ENCODE peak calls at places on chromosomes 11 and 22, in five cellular contexts. A, K, S, I and F are unnamed samples.

GRCh38 chr22:31343235-31344191 is 2.6 kb downstream of the PATZ1 start:
- DNase-seq in A (no peak), K (no peak), S (no peak), I (no peak), F (peak)

GRCh38 chr11:10298342-10298741 is 4.3 kb upstream of the SBF2 start:
- DNase-seq in A (no peak), K (no peak), S (peak), I (peak), F (no peak)

GRCh38 chr11:48107188-48107704 is 109.4 kb upstream of the OR4B1 start:
- DNase-seq in A (no peak), K (no peak), S (no peak), I (no peak), F (no peak)

GRCh38 chr22:20550851-20551744 is 43.7 kb downstream of the MED15 start:
- DNase-seq in A (no peak), K (peak), S (peak), I (peak), F (no peak)

GRCh38 chr22:46350646-46351045 is 15.1 kb downstream of the TRMU start:
- DNase-seq in A (no peak), K (no peak), S (no peak), I (no peak), F (no peak)

GRCh38 chr22:33561149-33561807 is 359.0 kb downstream of the LARGE1 start:
- DNase-seq in A (no peak), K (no peak), S (no peak), I (no peak), F (no peak)

GRCh38 chr11:36817336-36817965 is 219.4 kb upstream of the RAG2 start:
- DNase-seq in A (no peak), K (no peak), S (no peak), I (no peak), F (no peak)

GRCh38 chr22:29831186-29831921 is 6.7 kb downstream of the ASCC2 start:
- DNase-seq in A (no peak), K (no peak), S (no peak), I (no peak), F (no peak)

GRCh38 chr22:46471901-46472721 is 65.3 kb downstream of the CELSR1 start:
- DNase-seq in A (no peak), K (no peak), S (no peak), I (no peak), F (no peak)

GRCh38 chr22:42645341-42645937 is 3.8 kb downstream of the CYB5R3 start:
- DNase-seq in A (no peak), K (no peak), S (no peak), I (no peak), F (no peak)

GRCh38 chr11:60005360-60005759 is 11.6 kb upstream of the OOSP4B start:
- DNase-seq in A (no peak), K (no peak), S (no peak), I (no peak), F (no peak)

GRCh38 chr11:126113515-126113957 is 50.9 kb upstream of the CDON start:
- DNase-seq in A (no peak), K (peak), S (no peak), I (peak), F (no peak)

GRCh38 chr22:21866821-21867527 is 471 bp downstream of the MAPK1 start:
- DNase-seq in A (no peak), K (peak), S (no peak), I (no peak), F (peak)

GRCh38 chr11:132228756-132229325 is 858.4 kb downstream of the NTM start:
- DNase-seq in A (no peak), K (no peak), S (no peak), I (peak), F (no peak)

GRCh38 chr11:24679686-24680318 is 182.9 kb downstream of the LUZP2 start:
- DNase-seq in A (no peak), K (no peak), S (no peak), I (no peak), F (no peak)

GRCh38 chr11:69437001-69437875 is 44.2 kb upstream of the LINC01488 start:
- DNase-seq in A (no peak), K (no peak), S (no peak), I (peak), F (no peak)

GRCh38 chr11:111937461-111937769 is 272 bp downstream of the DIXDC1 start:
- DNase-seq in A (no peak), K (peak), S (no peak), I (no peak), F (no peak)

GRCh38 chr11:44950036-44950624 is 553 bp downstream of the TP53I11 start:
- DNase-seq in A (peak), K (no peak), S (no peak), I (no peak), F (peak)

GRCh38 chr11:763073-763463 is 14.2 kb downstream of the GATD1 start:
- DNase-seq in A (no peak), K (no peak), S (no peak), I (no peak), F (no peak)

GRCh38 chr11:44349328-44349727 is 39.4 kb upstream of the ALX4 start:
- DNase-seq in A (no peak), K (no peak), S (no peak), I (no peak), F (no peak)

GRCh38 chr11:129131361-129131760 is 60.8 kb downstream of the ARHGAP32 start:
- DNase-seq in A (no peak), K (no peak), S (no peak), I (peak), F (no peak)

GRCh38 chr11:116478676-116479075 is 294.1 kb downstream of the BUD13 start:
- DNase-seq in A (no peak), K (no peak), S (no peak), I (no peak), F (no peak)

GRCh38 chr11:119422505-119423416 is at the start of gene THY1:
- DNase-seq in A (no peak), K (no peak), S (no peak), I (peak), F (peak)

GRCh38 chr11:68309621-68310185 is 2.7 kb upstream of the LRP5 start:
- DNase-seq in A (no peak), K (no peak), S (no peak), I (no peak), F (no peak)

GRCh38 chr22:48898524-48899377 is 928.9 kb downstream of the BRD1 start:
- DNase-seq in A (no peak), K (peak), S (no peak), I (no peak), F (peak)

GRCh38 chr22:46070722-46071450 is 79.4 kb upstream of the PPARA start:
- DNase-seq in A (peak), K (peak), S (peak), I (peak), F (peak)

GRCh38 chr22:43346521-43346929 is 3.4 kb upstream of the SCUBE1 start:
- DNase-seq in A (peak), K (peak), S (peak), I (no peak), F (no peak)

GRCh38 chr22:25702571-25703167 is 39.3 kb upstream of the MYO18B start:
- DNase-seq in A (no peak), K (no peak), S (no peak), I (no peak), F (no peak)

GRCh38 chr11:65803797-65804492 is 17.1 kb downstream of the OVOL1 start:
- DNase-seq in A (no peak), K (no peak), S (no peak), I (no peak), F (no peak)

GRCh38 chr11:2794947-2795346 is 90.6 kb downstream of the CDKN1C start:
- DNase-seq in A (no peak), K (peak), S (peak), I (no peak), F (peak)

GRCh38 chr11:63804259-63804658 is 9.0 kb upstream of the SPINDOC start:
- DNase-seq in A (no peak), K (no peak), S (no peak), I (no peak), F (no peak)

GRCh38 chr22:50326959-50327710 is at the start of gene DENND6B:
- DNase-seq in A (peak), K (peak), S (peak), I (peak), F (peak)

GRCh38 chr11:117456027-117456720 is 128.5 kb downstream of the CEP164 start:
- DNase-seq in A (no peak), K (no peak), S (no peak), I (no peak), F (no peak)

GRCh38 chr11:78840623-78841022 is 266.0 kb upstream of the NARS2 start:
- DNase-seq in A (no peak), K (no peak), S (no peak), I (no peak), F (no peak)